ENCODE peak calls at places on chromosomes 7 and 10, in ten cellular contexts. W, J, D, Q, Y, Z, L, U, T and X are unnamed samples.

GRCh38 chr10:117320050-117320665 is 55.1 kb downstream of the PDZD8 start:
- DNase-seq in W (no peak), J (no peak), D (peak; percentile 46), Q (no peak), Y (no peak), Z (no peak), L (no peak), U (no peak), T (peak; percentile 27), X (no peak)

GRCh38 chr10:112131361-112131760 is 52.2 kb downstream of the GPAM start:
- DNase-seq in W (no peak), J (no peak), D (no peak), Q (no peak), Y (no peak), Z (no peak), L (no peak), U (no peak), T (no peak), X (no peak)

GRCh38 chr7:3301831-3302618 is 973 bp downstream of the SDK1 start:
- DNase-seq in W (no peak), J (no peak), D (peak; percentile 72), Q (no peak), Y (peak; percentile 41), Z (peak; percentile 8), L (no peak), U (no peak), T (no peak), X (no peak)

GRCh38 chr7:31488562-31489203 is 25.2 kb upstream of the ITPRID1 start:
- DNase-seq in W (no peak), J (no peak), D (peak; percentile 50), Q (no peak), Y (peak; percentile 14), Z (peak; percentile 29), L (peak; percentile 24), U (peak; percentile 30), T (peak; percentile 58), X (peak; percentile 60)

GRCh38 chr10:14304029-14304428 is 26.7 kb downstream of the FRMD4A start:
- DNase-seq in W (no peak), J (no peak), D (no peak), Q (no peak), Y (no peak), Z (no peak), L (no peak), U (no peak), T (no peak), X (no peak)

GRCh38 chr10:99519690-99520039 is 13.1 kb upstream of the NKX2-3 start:
- DNase-seq in W (no peak), J (no peak), D (no peak), Q (no peak), Y (no peak), Z (no peak), L (no peak), U (no peak), T (no peak), X (no peak)

GRCh38 chr7:85041599-85042216 is 145.1 kb downstream of the SEMA3D start:
- DNase-seq in W (no peak), J (no peak), D (peak; percentile 80), Q (peak; percentile 70), Y (peak; percentile 76), Z (peak; percentile 63), L (peak; percentile 31), U (peak; percentile 63), T (peak; percentile 39), X (peak; percentile 67)

GRCh38 chr7:147708871-147709270 is 881.7 kb upstream of the C7orf33 start:
- DNase-seq in W (no peak), J (no peak), D (no peak), Q (no peak), Y (no peak), Z (no peak), L (no peak), U (no peak), T (no peak), X (no peak)

GRCh38 chr7:48280100-48280499 is 108.8 kb downstream of the ABCA13 start:
- DNase-seq in W (no peak), J (no peak), D (no peak), Q (no peak), Y (no peak), Z (no peak), L (no peak), U (no peak), T (no peak), X (no peak)

GRCh38 chr7:39987641-39988347 is 37.7 kb downstream of the CDK13 start:
- DNase-seq in W (peak; percentile 54), J (peak; percentile 42), D (no peak), Q (no peak), Y (no peak), Z (no peak), L (no peak), U (no peak), T (peak; percentile 17), X (no peak)

GRCh38 chr7:23680417-23681405 is 712 bp downstream of the FAM221A start:
- DNase-seq in W (peak; percentile 57), J (peak; percentile 51), D (peak; percentile 48), Q (peak; percentile 79), Y (peak; percentile 82), Z (peak; percentile 44), L (peak; percentile 51), U (peak; percentile 25), T (peak; percentile 27), X (peak; percentile 87)

GRCh38 chr7:13017881-13018280 is 330.4 kb downstream of the ARL4A start:
- DNase-seq in W (no peak), J (no peak), D (no peak), Q (no peak), Y (no peak), Z (no peak), L (no peak), U (no peak), T (no peak), X (no peak)

GRCh38 chr7:27704407-27705199 is 35.4 kb upstream of the TAX1BP1 start:
- DNase-seq in W (no peak), J (no peak), D (no peak), Q (no peak), Y (no peak), Z (no peak), L (no peak), U (no peak), T (no peak), X (no peak)

GRCh38 chr7:37448057-37448636 is 517 bp downstream of the ELMO1 start:
- DNase-seq in W (peak; percentile 44), J (no peak), D (peak; percentile 55), Q (peak; percentile 68), Y (peak; percentile 15), Z (no peak), L (no peak), U (no peak), T (no peak), X (no peak)

GRCh38 chr7:128323489-128324362 is 20.0 kb downstream of the RBM28 start:
- DNase-seq in W (no peak), J (no peak), D (no peak), Q (no peak), Y (no peak), Z (no peak), L (no peak), U (no peak), T (no peak), X (no peak)

GRCh38 chr7:128318696-128319095 is 25.0 kb downstream of the RBM28 start:
- DNase-seq in W (no peak), J (no peak), D (no peak), Q (no peak), Y (no peak), Z (no peak), L (no peak), U (no peak), T (no peak), X (no peak)

GRCh38 chr7:128324363-128324680 is 19.4 kb downstream of the RBM28 start:
- DNase-seq in W (no peak), J (no peak), D (no peak), Q (no peak), Y (no peak), Z (no peak), L (no peak), U (no peak), T (no peak), X (no peak)

GRCh38 chr7:128322040-128322643 is 21.6 kb downstream of the RBM28 start:
- DNase-seq in W (peak; percentile 32), J (peak; percentile 20), D (peak; percentile 25), Q (no peak), Y (no peak), Z (no peak), L (no peak), U (no peak), T (peak; percentile 41), X (no peak)

DNA sequence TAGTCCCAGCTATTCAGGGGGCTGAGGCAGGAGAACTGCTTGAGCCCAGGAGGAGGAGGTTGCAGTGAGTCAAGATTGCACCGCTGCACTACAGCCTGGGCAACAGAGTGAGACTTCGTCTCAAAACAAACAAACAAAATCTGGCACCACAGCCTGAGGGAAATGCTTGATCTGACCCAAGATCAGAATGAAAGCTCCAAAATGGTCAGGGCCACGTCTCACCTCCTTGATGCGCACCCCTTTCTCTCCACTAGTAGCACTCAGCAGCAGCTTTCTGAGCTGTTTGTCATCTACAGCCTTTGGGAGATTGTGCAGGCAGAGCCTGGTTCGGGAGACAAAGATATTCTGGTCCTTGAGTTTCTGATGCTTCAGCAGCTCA is 22.7 kb downstream of the RBM28 start:
- DNase-seq in W (no peak), J (no peak), D (no peak), Q (no peak), Y (no peak), Z (no peak), L (no peak), U (no peak), T (no peak), X (no peak)
- H3K36me3 ChIP-seq in W (peaks cover 42% of the 10 kb centered on the region), J (peaks cover 62% of the 10 kb centered on the region), D (peaks cover 65% of the 10 kb centered on the region), Q (peaks cover 98% of the 10 kb centered on the region), Y (peaks cover 40% of the 10 kb centered on the region), Z (peaks cover 15% of the 10 kb centered on the region), L (peaks cover 100% of the 10 kb centered on the region), U (peaks cover 84% of the 10 kb centered on the region), T (peaks cover 98% of the 10 kb centered on the region), X (peaks cover 16% of the 10 kb centered on the region)

GRCh38 chr7:138525757-138526156 is 65.7 kb downstream of the TRIM24 start:
- DNase-seq in W (no peak), J (no peak), D (no peak), Q (no peak), Y (no peak), Z (no peak), L (no peak), U (no peak), T (no peak), X (no peak)
- H3K36me3 ChIP-seq in W (peaks cover 9% of the 10 kb centered on the region), J (peaks cover 6% of the 10 kb centered on the region), D (peaks cover 65% of the 10 kb centered on the region), Q (peaks cover 42% of the 10 kb centered on the region), Y (peaks cover 8% of the 10 kb centered on the region), Z (no peaks in the 10 kb centered on the region), L (peaks cover 34% of the 10 kb centered on the region), U (peaks cover 53% of the 10 kb centered on the region), T (peaks cover 69% of the 10 kb centered on the region), X (no peaks in the 10 kb centered on the region)

GRCh38 chr10:71848325-71849277 is 2.5 kb downstream of the PSAP start:
- DNase-seq in W (no peak), J (no peak), D (no peak), Q (peak; percentile 13), Y (no peak), Z (no peak), L (no peak), U (no peak), T (no peak), X (no peak)
- H3K36me3 ChIP-seq in W (no peaks in the 10 kb centered on the region), J (no peaks in the 10 kb centered on the region), D (no peaks in the 10 kb centered on the region), Q (no peaks in the 10 kb centered on the region), Y (no peaks in the 10 kb centered on the region), Z (no peaks in the 10 kb centered on the region), L (no peaks in the 10 kb centered on the region), U (no peaks in the 10 kb centered on the region), T (peaks cover 8% of the 10 kb centered on the region), X (no peaks in the 10 kb centered on the region)

DNA sequence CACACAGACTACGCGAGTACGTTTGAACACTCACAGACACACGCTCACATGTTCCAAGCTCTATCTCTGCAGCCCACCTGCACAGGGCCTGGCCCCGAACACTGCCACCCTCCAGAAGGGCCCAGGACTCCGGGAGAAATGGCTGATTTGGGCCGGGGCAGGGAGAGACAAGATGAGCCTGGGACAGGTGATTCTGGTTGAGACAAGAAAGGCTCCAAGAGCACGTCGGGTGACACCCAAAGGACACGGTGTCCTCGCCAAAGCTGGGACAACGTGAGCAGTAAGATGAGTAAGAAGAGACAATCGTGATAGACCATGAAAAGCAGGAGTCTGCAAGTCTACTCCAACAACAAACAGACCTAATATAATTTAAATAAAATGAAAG is 9.2 kb downstream of the GPER1 start:
- DNase-seq in W (no peak), J (no peak), D (no peak), Q (no peak), Y (no peak), Z (peak; percentile 57), L (no peak), U (no peak), T (no peak), X (no peak)
- H3K36me3 ChIP-seq in W (no peaks in the 10 kb centered on the region), J (no peaks in the 10 kb centered on the region), D (no peaks in the 10 kb centered on the region), Q (peaks cover 20% of the 10 kb centered on the region), Y (no peaks in the 10 kb centered on the region), Z (no peaks in the 10 kb centered on the region), L (no peaks in the 10 kb centered on the region), U (peaks cover 6% of the 10 kb centered on the region), T (peaks cover 37% of the 10 kb centered on the region), X (no peaks in the 10 kb centered on the region)